ENCODE peak calls at places on chromosomes 6 and 20, in nine cellular contexts. N is neural crest cell, W is brain microvascular endothelial cell, Y is endothelial cell, U is fibroblast of pulmonary artery, K is stomach, Q is ascending aorta, F is pancreas, L is heart right ventricle. Z is an unnamed sample.

GRCh38 chr20:38452880-38453624 is 17.9 kb upstream of the SNHG17 start:
- DNase-seq in N (no peak), W (peak), Y (no peak), U (peak), K (no peak), Q (no peak), F (no peak), L (no peak), Z (no peak)

GRCh38 chr6:170266061-170266825 is 24.6 kb downstream of the DLL1 start:
- DNase-seq in N (no peak), W (no peak), Y (no peak), U (no peak), K (no peak), Q (no peak), F (no peak), L (no peak), Z (no peak)

GRCh38 chr6:154466139-154466538 is 44.3 kb downstream of the CNKSR3 start:
- DNase-seq in N (no peak), W (no peak), Y (no peak), U (no peak), K (no peak), Q (no peak), F (no peak), L (no peak), Z (no peak)

GRCh38 chr20:3923818-3924217 is 34.6 kb downstream of the PANK2 start:
- DNase-seq in N (no peak), W (peak), Y (no peak), U (peak), K (no peak), Q (no peak), F (no peak), L (no peak), Z (no peak)

GRCh38 chr20:2283706-2284423 is 11.9 kb upstream of the TGM3 start:
- DNase-seq in N (no peak), W (no peak), Y (no peak), U (peak), K (no peak), Q (no peak), F (no peak), L (no peak), Z (no peak)

GRCh38 chr6:45477785-45478184 is 100.1 kb upstream of the SUPT3H start:
- DNase-seq in N (no peak), W (no peak), Y (no peak), U (no peak), K (no peak), Q (no peak), F (no peak), L (no peak), Z (no peak)

GRCh38 chr6:169118346-169118830 is 135.3 kb downstream of the THBS2 start:
- DNase-seq in N (no peak), W (no peak), Y (no peak), U (no peak), K (no peak), Q (no peak), F (no peak), L (no peak), Z (no peak)

GRCh38 chr20:25745738-25746137 is 49.1 kb upstream of the ZNF337 start:
- DNase-seq in N (no peak), W (no peak), Y (no peak), U (no peak), K (no peak), Q (no peak), F (no peak), L (no peak), Z (no peak)

GRCh38 chr20:41360831-41361756 is 5.5 kb downstream of the EMILIN3 start:
- DNase-seq in N (no peak), W (no peak), Y (no peak), U (no peak), K (no peak), Q (no peak), F (no peak), L (no peak), Z (no peak)

GRCh38 chr6:154840363-154840762 is 107.1 kb downstream of the SCAF8 start:
- DNase-seq in N (no peak), W (no peak), Y (no peak), U (no peak), K (no peak), Q (no peak), F (no peak), L (no peak), Z (no peak)

GRCh38 chr6:63440057-63440456 is 120.3 kb upstream of the LGSN start:
- DNase-seq in N (no peak), W (no peak), Y (peak), U (no peak), K (peak), Q (no peak), F (no peak), L (no peak), Z (peak)

GRCh38 chr20:33167859-33168258 is at the start of gene BPIFA2:
- DNase-seq in N (no peak), W (no peak), Y (no peak), U (no peak), K (no peak), Q (no peak), F (no peak), L (no peak), Z (no peak)

GRCh38 chr6:5671162-5671561 is 335.6 kb downstream of the NRN1 start:
- DNase-seq in N (no peak), W (no peak), Y (no peak), U (peak), K (no peak), Q (no peak), F (no peak), L (no peak), Z (no peak)

GRCh38 chr6:11769816-11770545 is 8.6 kb downstream of the ADTRP start:
- DNase-seq in N (no peak), W (no peak), Y (no peak), U (no peak), K (no peak), Q (no peak), F (no peak), L (no peak), Z (no peak)

GRCh38 chr6:81401970-81402690 is 350.4 kb downstream of the TENT5A start:
- DNase-seq in N (no peak), W (peak), Y (no peak), U (peak), K (no peak), Q (no peak), F (no peak), L (no peak), Z (no peak)

GRCh38 chr6:44470746-44471145 is 83.2 kb downstream of the CDC5L start:
- DNase-seq in N (no peak), W (no peak), Y (no peak), U (no peak), K (no peak), Q (no peak), F (no peak), L (no peak), Z (no peak)

GRCh38 chr6:72798196-72798595 is 176.3 kb downstream of the KCNQ5 start:
- DNase-seq in N (no peak), W (peak), Y (no peak), U (peak), K (no peak), Q (no peak), F (no peak), L (no peak), Z (no peak)

GRCh38 chr6:33818293-33818692 is 14.5 kb upstream of the MLN start:
- DNase-seq in N (no peak), W (no peak), Y (no peak), U (no peak), K (no peak), Q (no peak), F (no peak), L (no peak), Z (no peak)

GRCh38 chr6:33820243-33820642 is 16.4 kb upstream of the MLN start:
- DNase-seq in N (no peak), W (no peak), Y (no peak), U (no peak), K (no peak), Q (no peak), F (no peak), L (no peak), Z (peak)

GRCh38 chr6:33822575-33823395 is 19.0 kb upstream of the MLN start:
- DNase-seq in N (peak), W (peak), Y (peak), U (peak), K (no peak), Q (no peak), F (no peak), L (no peak), Z (peak)

GRCh38 chr6:33819021-33819420 is 15.2 kb upstream of the MLN start:
- DNase-seq in N (no peak), W (no peak), Y (no peak), U (no peak), K (no peak), Q (no peak), F (no peak), L (no peak), Z (no peak)

GRCh38 chr6:33820784-33821183 is 17.0 kb upstream of the MLN start:
- DNase-seq in N (no peak), W (no peak), Y (no peak), U (no peak), K (no peak), Q (no peak), F (no peak), L (no peak), Z (no peak)
- TF ChIP-seq CTCF in N (no peak), W (no peak), Y (no peak), U (no peak), K (no peak), Q (no peak), F (no peak), L (no peak), Z (no peak)

GRCh38 chr6:139381216-139381615 is 6.8 kb upstream of the CITED2 start:
- DNase-seq in N (no peak), W (no peak), Y (no peak), U (no peak), K (no peak), Q (no peak), F (no peak), L (no peak), Z (no peak)
- TF ChIP-seq CTCF in N (no peak), W (no peak), Y (no peak), U (no peak), K (no peak), Q (no peak), F (no peak), L (no peak), Z (no peak)

GRCh38 chr6:106084106-106084963 is 1.8 kb upstream of the PRDM1 start:
- DNase-seq in N (no peak), W (peak), Y (peak), U (peak), K (no peak), Q (no peak), F (no peak), L (no peak), Z (peak)
- TF ChIP-seq CTCF in N (peak), W (peak), Y (peak), U (peak), K (no peak), Q (peak), F (no peak), L (peak), Z (peak)

GRCh38 chr6:142372348-142372747 is 70.5 kb downstream of the ADGRG6 start:
- DNase-seq in N (no peak), W (peak), Y (no peak), U (peak), K (no peak), Q (no peak), F (no peak), L (no peak), Z (no peak)

GRCh38 chr6:142367061-142367460 is 65.3 kb downstream of the ADGRG6 start:
- DNase-seq in N (no peak), W (no peak), Y (no peak), U (no peak), K (no peak), Q (no peak), F (no peak), L (no peak), Z (no peak)

GRCh38 chr6:142373268-142374089 is 71.7 kb downstream of the ADGRG6 start:
- DNase-seq in N (no peak), W (no peak), Y (no peak), U (no peak), K (no peak), Q (no peak), F (no peak), L (no peak), Z (no peak)

GRCh38 chr6:142367501-142368018 is 65.8 kb downstream of the ADGRG6 start:
- DNase-seq in N (no peak), W (no peak), Y (no peak), U (no peak), K (no peak), Q (no peak), F (no peak), L (peak), Z (no peak)

GRCh38 chr6:142369266-142369665 is 67.5 kb downstream of the ADGRG6 start:
- DNase-seq in N (no peak), W (no peak), Y (no peak), U (no peak), K (no peak), Q (no peak), F (no peak), L (no peak), Z (no peak)
- TF ChIP-seq CTCF in N (no peak), W (no peak), Y (no peak), U (no peak), K (no peak), Q (no peak), F (no peak), L (no peak), Z (no peak)

DNA sequence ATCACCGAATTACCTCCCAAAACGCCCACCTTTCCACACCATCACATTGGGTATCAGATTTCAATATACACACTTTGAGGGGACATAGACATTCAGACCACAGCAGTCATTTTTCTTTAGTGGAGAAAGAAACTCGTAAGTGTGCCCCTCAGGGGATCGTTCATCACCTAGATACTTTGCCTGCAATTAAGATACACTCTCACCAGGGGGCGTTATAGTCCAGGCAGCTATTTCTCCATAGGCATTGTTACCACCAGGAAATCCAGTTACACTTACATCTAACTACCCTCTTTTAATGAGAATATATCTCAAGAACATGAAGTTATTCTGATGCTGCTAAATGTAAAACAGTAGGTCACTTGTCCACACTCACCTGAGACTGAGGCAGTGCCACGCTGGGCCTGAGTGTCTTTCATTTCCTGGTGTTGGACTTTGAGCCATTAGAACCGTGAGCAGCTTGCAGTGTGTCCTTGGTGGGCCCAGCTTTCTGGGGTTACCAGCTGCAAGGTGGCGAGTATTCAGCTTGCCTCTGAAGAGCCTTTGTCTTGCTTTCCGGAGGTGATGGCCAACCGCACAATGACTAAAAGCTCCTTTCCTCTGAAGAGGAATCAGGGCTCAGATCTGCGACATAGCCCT is 35.1 kb upstream of the UNC93A start:
- DNase-seq in N (no peak), W (no peak), Y (no peak), U (no peak), K (no peak), Q (no peak), F (no peak), L (no peak), Z (no peak)
- TF ChIP-seq CTCF in N (peak), W (no peak), Y (peak), U (no peak), K (no peak), Q (no peak), F (no peak), L (no peak), Z (peak)

GRCh38 chr6:40588480-40588879 is 1.3 kb upstream of the LRFN2 start:
- DNase-seq in N (no peak), W (no peak), Y (no peak), U (no peak), K (no peak), Q (no peak), F (peak), L (no peak), Z (no peak)

GRCh38 chr6:40586369-40586768 is 795 bp downstream of the LRFN2 start:
- DNase-seq in N (no peak), W (no peak), Y (peak), U (no peak), K (no peak), Q (no peak), F (no peak), L (no peak), Z (no peak)

GRCh38 chr6:40586800-40587201 is 363 bp downstream of the LRFN2 start:
- DNase-seq in N (peak), W (no peak), Y (peak), U (no peak), K (peak), Q (no peak), F (no peak), L (no peak), Z (peak)

GRCh38 chr6:40587240-40588069 is at the start of gene LRFN2:
- DNase-seq in N (peak), W (peak), Y (peak), U (peak), K (peak), Q (no peak), F (peak), L (peak), Z (peak)

GRCh38 chr6:40588070-40588384 is 863 bp upstream of the LRFN2 start:
- DNase-seq in N (no peak), W (no peak), Y (no peak), U (no peak), K (no peak), Q (no peak), F (no peak), L (no peak), Z (no peak)
- TF ChIP-seq CTCF in N (no peak), W (peak), Y (no peak), U (no peak), K (peak), Q (no peak), F (no peak), L (no peak), Z (peak)

GRCh38 chr6:41059569-41059968 is 6.6 kb downstream of the APOBEC2 start:
- DNase-seq in N (no peak), W (peak), Y (no peak), U (no peak), K (no peak), Q (no peak), F (no peak), L (no peak), Z (no peak)

GRCh38 chr6:41062056-41062455 is 9.1 kb downstream of the APOBEC2 start:
- DNase-seq in N (no peak), W (no peak), Y (no peak), U (no peak), K (no peak), Q (no peak), F (no peak), L (no peak), Z (no peak)

GRCh38 chr6:41061196-41061726 is 8.3 kb downstream of the APOBEC2 start:
- DNase-seq in N (no peak), W (no peak), Y (no peak), U (no peak), K (peak), Q (no peak), F (no peak), L (no peak), Z (no peak)

GRCh38 chr6:41056768-41057490 is 3.9 kb downstream of the APOBEC2 start:
- DNase-seq in N (no peak), W (no peak), Y (no peak), U (no peak), K (no peak), Q (no peak), F (no peak), L (no peak), Z (no peak)

DNA sequence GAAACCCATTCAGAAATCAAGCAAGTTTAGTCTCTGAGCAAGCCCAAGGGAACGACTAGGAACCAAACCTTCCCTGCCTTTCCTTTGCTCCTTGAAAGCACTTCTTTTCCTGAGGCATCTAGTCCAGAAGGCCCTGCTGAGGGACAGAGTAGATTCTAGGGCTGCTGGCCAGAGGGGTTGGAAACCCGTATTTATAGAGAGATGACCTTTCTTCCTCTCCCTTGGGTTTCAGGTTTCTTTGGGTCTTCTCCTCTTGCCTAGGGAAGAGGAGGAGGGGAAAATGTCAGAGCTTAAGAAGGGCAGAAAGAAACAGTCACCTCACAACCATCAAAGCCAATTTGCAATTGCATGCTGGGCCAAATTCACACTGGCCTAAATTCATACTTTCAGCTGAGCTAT is 5.8 kb downstream of the APOBEC2 start:
- DNase-seq in N (no peak), W (no peak), Y (no peak), U (no peak), K (no peak), Q (no peak), F (no peak), L (no peak), Z (no peak)
- TF ChIP-seq CTCF in N (no peak), W (no peak), Y (no peak), U (no peak), K (no peak), Q (no peak), F (no peak), L (no peak), Z (no peak)

GRCh38 chr20:60851826-60852704 is 400.0 kb upstream of the CDH4 start:
- DNase-seq in N (peak), W (no peak), Y (peak), U (no peak), K (no peak), Q (no peak), F (no peak), L (no peak), Z (peak)
- TF ChIP-seq CTCF in N (peak), W (peak), Y (peak), U (no peak), K (no peak), Q (no peak), F (peak), L (peak), Z (peak)

GRCh38 chr6:16285467-16286150 is 47.2 kb downstream of the GMPR start:
- DNase-seq in N (no peak), W (no peak), Y (no peak), U (no peak), K (no peak), Q (no peak), F (no peak), L (no peak), Z (no peak)

GRCh38 chr6:16282370-16282769 is 44.0 kb downstream of the GMPR start:
- DNase-seq in N (no peak), W (no peak), Y (no peak), U (no peak), K (no peak), Q (no peak), F (no peak), L (no peak), Z (no peak)

GRCh38 chr6:16288163-16288562 is 49.8 kb downstream of the GMPR start:
- DNase-seq in N (no peak), W (no peak), Y (no peak), U (no peak), K (no peak), Q (no peak), F (no peak), L (no peak), Z (no peak)

GRCh38 chr6:16284472-16284871 is 46.1 kb downstream of the GMPR start:
- DNase-seq in N (no peak), W (no peak), Y (no peak), U (no peak), K (no peak), Q (no peak), F (no peak), L (no peak), Z (no peak)

DNA sequence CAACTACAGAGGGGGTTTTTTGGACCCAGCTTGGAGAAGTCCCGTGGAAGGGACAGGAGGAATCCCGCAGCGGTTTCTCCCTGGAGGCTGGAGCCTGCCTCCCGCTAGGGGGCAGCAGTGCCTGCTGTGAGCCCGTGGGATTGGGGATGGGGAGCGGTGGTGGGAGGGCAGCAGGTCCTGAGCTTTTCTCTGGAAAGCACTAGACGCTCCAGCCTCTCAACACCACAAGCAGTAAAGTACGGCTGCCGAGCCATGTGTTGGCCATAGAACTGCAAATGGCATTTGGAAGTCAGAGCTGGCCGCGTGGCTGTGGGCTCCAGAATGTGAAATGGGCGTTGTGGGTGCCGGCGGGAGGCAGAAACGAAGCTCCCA is 47.8 kb downstream of the GMPR start:
- DNase-seq in N (peak), W (peak), Y (peak), U (peak), K (no peak), Q (no peak), F (no peak), L (peak), Z (peak)
- TF ChIP-seq CTCF in N (peak), W (peak), Y (peak), U (peak), K (no peak), Q (peak), F (peak), L (peak), Z (peak)